ENCODE peak calls at places on chromosomes 12 and 14, in eight cellular contexts. One of them, this sample, is unnamed.

GRCh38 chr12:88493651-88494050 is 86.6 kb downstream of the KITLG start:
- DNase-seq in neural progenitor cell: no peak
- DNase-seq in stimulated activated CD4-positive, alpha-beta T cell treated with anti-CD3 and anti-CD28 coated beads, Interleukin-1b, Interleukin-23, amount 100 ng/mL, for 4 hours: no peak
- DNase-seq in choroid plexus epithelial cell: peak; percentile 92
- DNase-seq in immature natural killer cell: no peak
- DNase-seq in HFFc6: peak; percentile 84
- DNase-seq in posterior vena cava: no peak
- DNase-seq in NCI-H1436: no peak
- DNase-seq in this sample: no peak

GRCh38 chr14:90534838-90535555 is 138.2 kb downstream of the CALM1 start:
- DNase-seq in NCI-H1436: no peak
- DNase-seq in immature natural killer cell: no peak
- DNase-seq in choroid plexus epithelial cell: no peak
- DNase-seq in stimulated activated CD4-positive, alpha-beta T cell treated with anti-CD3 and anti-CD28 coated beads, Interleukin-1b, Interleukin-23, amount 100 ng/mL, for 4 hours: no peak
- DNase-seq in neural progenitor cell: no peak
- DNase-seq in HFFc6: no peak
- DNase-seq in posterior vena cava: no peak
- DNase-seq in this sample: no peak

GRCh38 chr12:8709124-8709830 is 11.5 kb downstream of the RIMKLB start:
- DNase-seq in posterior vena cava: no peak
- DNase-seq in immature natural killer cell: no peak
- DNase-seq in NCI-H1436: no peak
- DNase-seq in stimulated activated CD4-positive, alpha-beta T cell treated with anti-CD3 and anti-CD28 coated beads, Interleukin-1b, Interleukin-23, amount 100 ng/mL, for 4 hours: no peak
- DNase-seq in HFFc6: no peak
- DNase-seq in neural progenitor cell: no peak
- DNase-seq in choroid plexus epithelial cell: peak; percentile 47
- DNase-seq in this sample: no peak

GRCh38 chr14:59511916-59512530 is 27.7 kb downstream of the JKAMP start:
- DNase-seq in neural progenitor cell: peak; percentile 87
- DNase-seq in HFFc6: no peak
- DNase-seq in immature natural killer cell: no peak
- DNase-seq in posterior vena cava: no peak
- DNase-seq in choroid plexus epithelial cell: peak; percentile 42
- DNase-seq in NCI-H1436: peak; percentile 15
- DNase-seq in stimulated activated CD4-positive, alpha-beta T cell treated with anti-CD3 and anti-CD28 coated beads, Interleukin-1b, Interleukin-23, amount 100 ng/mL, for 4 hours: no peak
- DNase-seq in this sample: peak; percentile 12

GRCh38 chr12:88805286-88805685 is 225.0 kb upstream of the KITLG start:
- DNase-seq in neural progenitor cell: no peak
- DNase-seq in posterior vena cava: no peak
- DNase-seq in NCI-H1436: no peak
- DNase-seq in HFFc6: no peak
- DNase-seq in stimulated activated CD4-positive, alpha-beta T cell treated with anti-CD3 and anti-CD28 coated beads, Interleukin-1b, Interleukin-23, amount 100 ng/mL, for 4 hours: no peak
- DNase-seq in choroid plexus epithelial cell: no peak
- DNase-seq in immature natural killer cell: no peak
- DNase-seq in this sample: no peak

GRCh38 chr14:100586153-100586519 is 1.1 kb downstream of the BEGAIN start:
- DNase-seq in neural progenitor cell: no peak
- DNase-seq in posterior vena cava: peak; percentile 69
- DNase-seq in immature natural killer cell: no peak
- DNase-seq in NCI-H1436: no peak
- DNase-seq in stimulated activated CD4-positive, alpha-beta T cell treated with anti-CD3 and anti-CD28 coated beads, Interleukin-1b, Interleukin-23, amount 100 ng/mL, for 4 hours: no peak
- DNase-seq in HFFc6: no peak
- DNase-seq in choroid plexus epithelial cell: no peak
- DNase-seq in this sample: no peak

GRCh38 chr14:23171251-23171975 is 12.0 kb downstream of the SLC7A8 start:
- DNase-seq in neural progenitor cell: no peak
- DNase-seq in stimulated activated CD4-positive, alpha-beta T cell treated with anti-CD3 and anti-CD28 coated beads, Interleukin-1b, Interleukin-23, amount 100 ng/mL, for 4 hours: no peak
- DNase-seq in HFFc6: peak; percentile 84
- DNase-seq in immature natural killer cell: no peak
- DNase-seq in choroid plexus epithelial cell: no peak
- DNase-seq in NCI-H1436: no peak
- DNase-seq in posterior vena cava: no peak
- DNase-seq in this sample: peak; percentile 42

GRCh38 chr14:75433631-75434556 is 6.1 kb downstream of the JDP2 start:
- DNase-seq in NCI-H1436: no peak
- DNase-seq in HFFc6: peak; percentile 75
- DNase-seq in stimulated activated CD4-positive, alpha-beta T cell treated with anti-CD3 and anti-CD28 coated beads, Interleukin-1b, Interleukin-23, amount 100 ng/mL, for 4 hours: no peak
- DNase-seq in choroid plexus epithelial cell: no peak
- DNase-seq in neural progenitor cell: no peak
- DNase-seq in posterior vena cava: no peak
- DNase-seq in immature natural killer cell: no peak
- DNase-seq in this sample: no peak

GRCh38 chr14:79281244-79282199 is 929.8 kb downstream of the DIO2 start:
- DNase-seq in NCI-H1436: no peak
- DNase-seq in immature natural killer cell: no peak
- DNase-seq in neural progenitor cell: peak; percentile 20
- DNase-seq in stimulated activated CD4-positive, alpha-beta T cell treated with anti-CD3 and anti-CD28 coated beads, Interleukin-1b, Interleukin-23, amount 100 ng/mL, for 4 hours: no peak
- DNase-seq in choroid plexus epithelial cell: peak; percentile 37
- DNase-seq in posterior vena cava: no peak
- DNase-seq in HFFc6: no peak
- DNase-seq in this sample: no peak

GRCh38 chr12:12776261-12776660 is 9.2 kb upstream of the APOLD1 start:
- DNase-seq in neural progenitor cell: no peak
- DNase-seq in NCI-H1436: peak; percentile 54
- DNase-seq in choroid plexus epithelial cell: no peak
- DNase-seq in immature natural killer cell: no peak
- DNase-seq in posterior vena cava: no peak
- DNase-seq in HFFc6: no peak
- DNase-seq in stimulated activated CD4-positive, alpha-beta T cell treated with anti-CD3 and anti-CD28 coated beads, Interleukin-1b, Interleukin-23, amount 100 ng/mL, for 4 hours: no peak
- DNase-seq in this sample: peak; percentile 54

GRCh38 chr14:93543766-93544165 is 113.0 kb downstream of the UNC79 start:
- DNase-seq in choroid plexus epithelial cell: peak; percentile 60
- DNase-seq in NCI-H1436: no peak
- DNase-seq in stimulated activated CD4-positive, alpha-beta T cell treated with anti-CD3 and anti-CD28 coated beads, Interleukin-1b, Interleukin-23, amount 100 ng/mL, for 4 hours: no peak
- DNase-seq in immature natural killer cell: no peak
- DNase-seq in posterior vena cava: no peak
- DNase-seq in HFFc6: peak; percentile 33
- DNase-seq in neural progenitor cell: peak; percentile 24
- DNase-seq in this sample: no peak

This sample was measured in body of pancreas.